ENCODE peak calls at places on chromosome 7, in eight cellular contexts. I, D, P, X, E, C, Q and N are unnamed samples.

GRCh38 chr7:2116086-2116810 is 116.5 kb downstream of the MAD1L1 start:
- DNase-seq in D (no peak), E (no peak), I (no peak), X (no peak), Q (no peak), C (no peak), P (no peak), N (no peak)

GRCh38 chr7:73681031-73681430 is 2.2 kb downstream of the DNAJC30 start:
- DNase-seq in D (no peak), E (no peak), P (no peak), C (peak), I (peak), X (no peak), Q (no peak), N (no peak)

GRCh38 chr7:135911091-135911490 is 66.1 kb downstream of the MTPN start:
- DNase-seq in I (peak), D (no peak), P (no peak), Q (no peak), C (peak), X (no peak), E (no peak), N (no peak)

GRCh38 chr7:142372727-142373126 is 114.9 kb upstream of the PRSS58 start:
- DNase-seq in I (no peak), C (no peak), D (no peak), Q (no peak), P (no peak), X (no peak), E (no peak), N (no peak)

GRCh38 chr7:17153571-17153970 is 144.9 kb upstream of the AHR start:
- DNase-seq in Q (no peak), C (no peak), E (no peak), I (no peak), P (no peak), D (no peak), X (no peak), N (no peak)

GRCh38 chr7:37052673-37053072 is 328.4 kb upstream of the AOAH start:
- DNase-seq in Q (no peak), E (no peak), P (no peak), X (peak), C (peak), I (peak), D (no peak), N (peak)

GRCh38 chr7:46972205-46972604 is 609.7 kb downstream of the TNS3 start:
- DNase-seq in C (peak), Q (peak), E (no peak), D (no peak), P (no peak), X (no peak), I (peak), N (no peak)

GRCh38 chr7:776992-777520 is 50.0 kb upstream of the PRKAR1B start:
- DNase-seq in P (no peak), Q (no peak), I (no peak), E (no peak), D (no peak), X (no peak), C (no peak), N (no peak)

GRCh38 chr7:142873281-142873784 is 12.2 kb downstream of the TRPV6 start:
- DNase-seq in I (peak), Q (no peak), D (no peak), P (no peak), E (no peak), X (peak), C (no peak), N (peak)

GRCh38 chr7:104852386-104852785 is 161.6 kb upstream of the KMT2E start:
- DNase-seq in P (no peak), C (no peak), E (no peak), Q (no peak), D (no peak), I (no peak), X (no peak), N (no peak)

GRCh38 chr7:18013936-18014335 is 13.7 kb downstream of the PRPS1L1 start:
- DNase-seq in P (no peak), I (peak), Q (no peak), E (no peak), C (peak), D (no peak), X (no peak), N (no peak)

GRCh38 chr7:5709347-5709950 is 72.0 kb downstream of the RNF216 start:
- DNase-seq in C (peak), I (peak), Q (no peak), P (no peak), X (no peak), D (no peak), E (no peak), N (peak)

GRCh38 chr7:46352335-46352954 is 431.4 kb upstream of the IGFBP3 start:
- DNase-seq in E (no peak), I (peak), X (peak), Q (peak), P (no peak), C (peak), D (no peak), N (peak)

GRCh38 chr7:89618269-89618668 is 536.0 kb upstream of the STEAP1 start:
- DNase-seq in D (no peak), I (no peak), Q (no peak), P (no peak), C (no peak), X (no peak), E (no peak), N (no peak)

GRCh38 chr7:89621925-89622641 is 532.2 kb upstream of the STEAP1 start:
- DNase-seq in P (no peak), E (no peak), Q (no peak), C (no peak), X (no peak), I (no peak), D (no peak), N (no peak)

DNA sequence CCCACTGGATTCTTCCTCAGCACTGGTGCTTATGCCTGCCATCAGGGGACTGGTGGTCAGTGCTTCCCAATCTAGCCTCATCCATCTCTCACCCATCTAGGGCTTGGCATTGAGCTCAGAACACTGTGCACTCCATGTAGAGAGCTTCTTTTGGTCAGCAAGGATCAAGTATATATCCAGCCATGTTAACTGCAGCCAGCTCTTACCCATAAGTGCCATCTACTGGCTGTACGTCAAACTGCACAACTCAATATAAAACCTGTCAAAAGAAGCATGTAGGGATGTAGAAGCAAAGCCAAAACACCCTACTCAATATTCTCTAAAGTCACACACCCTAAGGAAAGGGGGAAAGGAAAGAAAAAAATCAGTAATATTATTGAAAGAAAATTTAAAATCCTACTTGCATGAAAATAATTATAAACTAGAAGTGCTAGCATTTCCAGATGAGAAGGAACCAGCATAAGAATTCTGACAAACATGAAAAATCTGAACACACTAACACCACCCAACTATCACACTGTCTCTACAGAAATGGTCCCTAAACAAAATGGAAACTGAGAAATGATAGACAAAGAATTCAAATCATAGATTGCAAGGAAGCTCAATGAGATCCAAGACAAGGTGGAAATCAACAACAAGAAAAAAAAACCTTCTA is 531.1 kb upstream of the STEAP1 start:
- DNase-seq in X (peak), I (peak), Q (peak), P (no peak), E (no peak), D (no peak), C (peak), N (peak)
- TF ChIP-seq CTCF in X (peak), I (peak), Q (peak), P (no peak), E (peak), D (peak), C (peak), N (peak)

GRCh38 chr7:30273552-30273951 is 10.8 kb upstream of the ZNRF2 start:
- DNase-seq in E (no peak), Q (no peak), C (no peak), P (no peak), I (no peak), X (no peak), D (no peak), N (no peak)
- H3K4me3 ChIP-seq in E (no peak), Q (no peak), C (no peak), P (no peak), I (no peak), X (no peak), D (no peak), N (no peak)

DNA sequence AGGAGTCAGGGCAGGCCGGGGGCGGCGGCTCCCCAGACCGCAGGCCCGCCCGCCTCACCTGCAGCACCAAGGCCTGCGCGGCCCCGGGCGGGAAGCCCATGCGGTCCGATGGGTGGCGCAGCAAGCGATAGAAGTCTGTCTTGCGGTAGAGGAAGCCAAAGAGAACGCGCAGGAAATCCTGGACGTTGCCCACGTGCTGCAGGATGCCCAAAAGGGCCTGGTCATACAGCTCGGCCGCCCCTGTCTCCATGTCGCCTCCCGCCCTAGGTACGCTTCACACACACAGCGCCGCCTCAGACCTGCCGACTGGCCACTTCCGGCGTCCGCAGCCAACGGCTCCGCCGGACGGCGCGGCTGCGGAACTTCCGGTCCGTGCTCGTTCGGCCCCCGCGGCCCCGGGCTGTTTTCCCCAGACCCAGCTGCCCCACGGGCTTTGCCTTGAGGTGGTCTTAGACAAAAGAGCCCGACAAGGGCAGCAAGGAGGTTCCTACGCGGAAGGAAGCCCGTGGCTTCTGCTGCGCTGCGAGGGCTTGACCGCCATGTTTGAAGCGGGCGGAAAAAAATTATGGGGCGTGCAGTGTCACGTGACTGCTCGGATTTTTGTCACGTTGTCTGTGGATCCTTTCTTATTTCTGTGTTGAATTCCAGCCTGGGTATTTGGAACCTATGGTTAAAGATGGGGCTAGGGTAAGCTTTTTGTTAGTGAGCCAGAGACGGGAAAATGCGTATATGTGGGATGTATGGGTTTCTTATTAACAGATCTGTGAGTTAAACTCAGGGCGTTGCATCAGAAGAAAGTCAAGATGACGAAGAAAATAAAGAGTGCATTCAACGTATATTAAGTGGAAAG is at the start of gene NUDCD3:
- DNase-seq in P (peak), Q (peak), E (peak), C (peak), I (peak), X (peak), D (peak), N (peak)
- TF ChIP-seq CTCF in P (no peak), Q (no peak), E (no peak), C (peak), I (peak), X (no peak), D (no peak), N (no peak)

GRCh38 chr7:100071018-100071723 is 10.4 kb downstream of the ZNF3 start:
- DNase-seq in C (no peak), X (no peak), Q (no peak), I (no peak), E (no peak), P (no peak), D (no peak), N (no peak)
- H3K4me3 ChIP-seq in C (no peak), X (no peak), Q (no peak), I (no peak), E (no peak), P (no peak), D (no peak), N (no peak)

GRCh38 chr7:108492742-108493141 is 33.2 kb downstream of the PNPLA8 start:
- DNase-seq in D (no peak), C (no peak), X (no peak), I (no peak), P (no peak), Q (no peak), E (no peak), N (no peak)
- TF ChIP-seq CTCF in D (no peak), C (no peak), X (no peak), I (no peak), P (no peak), Q (no peak), E (no peak), N (no peak)

GRCh38 chr7:157886711-157887110 is 549.9 kb downstream of the DNAJB6 start:
- DNase-seq in Q (no peak), C (no peak), X (no peak), E (no peak), P (peak), I (no peak), D (peak), N (no peak)
- H3K4me3 ChIP-seq in Q (no peak), C (no peak), X (no peak), E (no peak), P (no peak), I (no peak), D (no peak), N (no peak)

GRCh38 chr7:111953611-111954010 is 252.6 kb downstream of the DOCK4 start:
- DNase-seq in D (no peak), X (peak), P (no peak), E (no peak), Q (no peak), I (peak), C (no peak), N (peak)
- TF ChIP-seq CTCF in D (peak), X (no peak), P (no peak), E (no peak), Q (no peak), I (no peak), C (no peak), N (no peak)